ENCODE peak calls at places on chromosome 3, in nine cellular contexts. J is transverse colon, I is ovary, R is SJSA1, V is Peyer's patch, C is lung, B is HCT116, S is adrenal gland, F is heart left ventricle. Z is an unnamed sample. For H3K4me1, the result is how much of the 10 kb centered on the place peaks cover.

GRCh38 chr3:172751188-172751571 is 654 bp downstream of the ECT2 start:
- DNase-seq in J (no peak), I (no peak), R (no peak), V (no peak), C (no peak), B (no peak), S (no peak), F (no peak), Z (peak)

GRCh38 chr3:158766364-158766763 is 34.1 kb upstream of the RARRES1 start:
- DNase-seq in J (no peak), I (no peak), R (no peak), V (no peak), C (no peak), B (no peak), S (no peak), F (no peak), Z (no peak)

GRCh38 chr3:126292318-126293070 is 64.7 kb downstream of the KLF15 start:
- DNase-seq in J (no peak), I (no peak), R (no peak), V (no peak), C (no peak), B (no peak), S (no peak), F (no peak), Z (no peak)

GRCh38 chr3:119221779-119222320 is 18.8 kb downstream of the B4GALT4 start:
- DNase-seq in J (no peak), I (no peak), R (no peak), V (no peak), C (no peak), B (no peak), S (no peak), F (no peak), Z (no peak)

GRCh38 chr3:66532613-66533012 is 31.8 kb upstream of the LRIG1 start:
- DNase-seq in J (no peak), I (no peak), R (no peak), V (no peak), C (no peak), B (no peak), S (no peak), F (no peak), Z (no peak)

GRCh38 chr3:127151992-127152391 is 40.9 kb upstream of the PRR23E start:
- DNase-seq in J (no peak), I (no peak), R (no peak), V (no peak), C (no peak), B (no peak), S (no peak), F (no peak), Z (no peak)

GRCh38 chr3:39334205-39334604 is 4.7 kb downstream of the CCR8 start:
- DNase-seq in J (no peak), I (no peak), R (no peak), V (no peak), C (no peak), B (no peak), S (no peak), F (no peak), Z (no peak)

GRCh38 chr3:13141991-13142412 is 68.8 kb upstream of the IQSEC1 start:
- DNase-seq in J (no peak), I (peak), R (no peak), V (peak), C (no peak), B (no peak), S (peak), F (peak), Z (no peak)

GRCh38 chr3:33954956-33955355 is 156.5 kb downstream of the PDCD6IP start:
- DNase-seq in J (no peak), I (no peak), R (no peak), V (no peak), C (no peak), B (no peak), S (no peak), F (no peak), Z (no peak)

GRCh38 chr3:71063768-71064287 is 519.7 kb downstream of the FOXP1 start:
- DNase-seq in J (no peak), I (peak), R (no peak), V (peak), C (peak), B (no peak), S (peak), F (peak), Z (peak)

GRCh38 chr3:71064288-71064975 is 519.1 kb downstream of the FOXP1 start:
- DNase-seq in J (peak), I (peak), R (peak), V (peak), C (peak), B (no peak), S (peak), F (peak), Z (peak)

GRCh38 chr3:71061581-71061980 is 521.9 kb downstream of the FOXP1 start:
- DNase-seq in J (no peak), I (no peak), R (no peak), V (no peak), C (no peak), B (no peak), S (no peak), F (no peak), Z (no peak)

GRCh38 chr3:71062037-71062919 is 521.2 kb downstream of the FOXP1 start:
- DNase-seq in J (no peak), I (no peak), R (no peak), V (no peak), C (no peak), B (no peak), S (no peak), F (no peak), Z (no peak)

DNA sequence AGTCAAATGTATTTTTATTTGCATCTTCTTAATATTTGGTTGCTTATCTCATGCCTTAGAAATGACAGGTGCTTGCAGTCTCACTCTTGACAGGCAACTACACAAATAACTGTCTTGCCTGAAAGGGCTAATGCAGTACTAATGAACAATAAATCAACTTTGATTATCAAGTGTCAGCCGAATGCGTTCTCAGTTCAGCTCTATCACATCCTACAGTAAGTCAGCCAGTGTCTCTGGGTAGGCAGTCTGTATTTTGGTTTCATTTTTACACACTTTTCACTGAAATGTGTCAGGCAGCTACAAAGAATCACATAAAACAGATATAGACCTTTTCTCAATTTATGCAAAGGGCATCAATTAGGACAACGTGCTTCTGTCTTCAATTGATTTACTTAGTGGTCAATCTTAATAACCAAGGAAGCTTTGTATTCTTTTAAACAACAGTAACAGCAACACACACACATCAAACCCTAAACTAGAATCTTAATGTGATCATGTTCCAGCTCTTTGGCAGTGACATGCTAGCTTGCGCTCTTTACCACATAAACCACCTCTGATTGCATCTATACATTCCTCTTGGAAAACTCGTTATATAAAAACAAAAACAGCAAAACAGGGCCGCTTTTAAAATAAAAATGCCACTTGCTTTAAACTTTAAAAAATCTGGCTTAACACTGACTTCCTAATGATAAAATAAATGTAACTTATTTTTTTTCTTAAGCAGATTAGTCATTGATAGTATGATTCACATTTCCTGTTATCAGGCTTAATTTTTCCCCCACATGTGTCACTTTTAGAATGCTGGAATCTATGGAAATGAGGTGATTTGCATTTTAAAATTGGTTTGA is 520.4 kb downstream of the FOXP1 start:
- DNase-seq in J (no peak), I (no peak), R (no peak), V (no peak), C (no peak), B (no peak), S (no peak), F (no peak), Z (peak)
- H3K4me1 ChIP-seq in J (half or more), I (under half), R (under half), V (under half), C (under half), B (under half), S (under half), F (half or more), Z (under half)

DNA sequence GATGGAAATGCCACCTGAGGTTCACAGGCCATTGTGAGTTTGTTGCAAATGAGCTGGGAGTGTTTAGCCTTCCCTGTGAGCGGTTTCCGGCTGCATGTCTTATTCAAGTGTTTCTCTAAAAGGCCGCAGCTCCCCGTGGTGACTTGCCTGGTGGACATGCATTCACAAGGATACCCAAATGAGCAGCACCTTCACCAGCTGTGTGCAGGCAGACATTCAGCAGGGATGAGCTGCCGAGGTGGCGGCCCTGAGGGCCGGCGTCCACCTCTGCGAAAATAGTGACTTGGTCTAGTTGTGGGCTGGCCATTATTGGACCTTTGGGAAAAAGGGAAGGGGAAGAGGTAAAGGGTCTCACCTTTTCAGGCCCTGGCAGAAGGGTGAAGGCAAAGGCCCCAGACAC is 23.4 kb downstream of the SPSB4 start:
- DNase-seq in J (no peak), I (no peak), R (no peak), V (no peak), C (no peak), B (no peak), S (no peak), F (no peak), Z (no peak)
- H3K4me3 ChIP-seq in J (no peak), I (no peak), R (no peak), V (no peak), C (no peak), B (no peak), S (no peak), F (no peak), Z (no peak)

GRCh38 chr3:11510001-11510760 is 133.5 kb downstream of the VGLL4 start:
- DNase-seq in J (no peak), I (no peak), R (no peak), V (no peak), C (no peak), B (no peak), S (peak), F (peak), Z (no peak)

GRCh38 chr3:11509175-11510000 is 134.3 kb downstream of the VGLL4 start:
- DNase-seq in J (peak), I (peak), R (peak), V (no peak), C (peak), B (no peak), S (peak), F (peak), Z (peak)

GRCh38 chr3:11508346-11509174 is 135.2 kb downstream of the VGLL4 start:
- DNase-seq in J (no peak), I (no peak), R (no peak), V (no peak), C (no peak), B (no peak), S (no peak), F (no peak), Z (no peak)

DNA sequence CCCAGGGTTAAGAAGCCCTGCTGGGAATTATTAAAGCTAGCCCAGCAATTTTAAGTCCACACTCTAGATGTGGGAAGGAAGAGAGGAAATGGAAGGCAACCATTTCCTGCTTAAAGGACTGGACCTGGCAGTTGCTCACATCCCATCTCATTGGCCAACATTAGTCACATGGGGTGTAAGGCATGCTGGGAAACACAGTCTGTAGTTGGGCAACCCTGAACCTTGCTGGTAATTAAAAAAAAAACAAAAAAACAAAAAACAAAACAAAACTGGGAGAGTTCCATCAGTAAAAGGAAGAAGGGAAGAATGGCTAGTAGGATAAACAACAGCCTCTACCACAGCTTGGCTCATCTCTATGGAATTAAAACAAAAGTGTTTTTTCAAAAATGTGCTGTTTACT is 136.0 kb downstream of the VGLL4 start:
- DNase-seq in J (no peak), I (no peak), R (peak), V (no peak), C (no peak), B (no peak), S (no peak), F (no peak), Z (no peak)
- H3K27ac ChIP-seq in J (peak), I (peak), R (peak), V (peak), C (no peak), B (no peak), S (peak), F (no peak), Z (no peak)

GRCh38 chr3:178417736-178418135 is 118.5 kb upstream of the KCNMB2 start:
- DNase-seq in J (no peak), I (no peak), R (no peak), V (no peak), C (no peak), B (no peak), S (no peak), F (no peak), Z (no peak)

GRCh38 chr3:178421069-178421468 is 115.2 kb upstream of the KCNMB2 start:
- DNase-seq in J (no peak), I (no peak), R (no peak), V (no peak), C (no peak), B (no peak), S (no peak), F (no peak), Z (no peak)

GRCh38 chr3:178422406-178422805 is 113.8 kb upstream of the KCNMB2 start:
- DNase-seq in J (no peak), I (no peak), R (no peak), V (no peak), C (no peak), B (no peak), S (no peak), F (no peak), Z (no peak)

GRCh38 chr3:178419078-178419477 is 117.2 kb upstream of the KCNMB2 start:
- DNase-seq in J (no peak), I (no peak), R (no peak), V (no peak), C (no peak), B (no peak), S (no peak), F (no peak), Z (no peak)

GRCh38 chr3:178420033-178420432 is 116.2 kb upstream of the KCNMB2 start:
- DNase-seq in J (no peak), I (no peak), R (no peak), V (no peak), C (no peak), B (no peak), S (no peak), F (no peak), Z (no peak)
- H3K4me1 ChIP-seq in J (under half), I (under half), R (under half), V (under half), C (under half), B (under half), S (under half), F (under half), Z (under half)

GRCh38 chr3:134545818-134546217 is 60.0 kb downstream of the CEP63 start:
- DNase-seq in J (no peak), I (no peak), R (no peak), V (no peak), C (no peak), B (no peak), S (no peak), F (no peak), Z (no peak)

GRCh38 chr3:134542287-134542686 is 56.4 kb downstream of the CEP63 start:
- DNase-seq in J (no peak), I (no peak), R (no peak), V (no peak), C (no peak), B (no peak), S (no peak), F (no peak), Z (no peak)

GRCh38 chr3:134544306-134544705 is 58.4 kb downstream of the CEP63 start:
- DNase-seq in J (no peak), I (no peak), R (no peak), V (no peak), C (no peak), B (no peak), S (no peak), F (no peak), Z (no peak)

DNA sequence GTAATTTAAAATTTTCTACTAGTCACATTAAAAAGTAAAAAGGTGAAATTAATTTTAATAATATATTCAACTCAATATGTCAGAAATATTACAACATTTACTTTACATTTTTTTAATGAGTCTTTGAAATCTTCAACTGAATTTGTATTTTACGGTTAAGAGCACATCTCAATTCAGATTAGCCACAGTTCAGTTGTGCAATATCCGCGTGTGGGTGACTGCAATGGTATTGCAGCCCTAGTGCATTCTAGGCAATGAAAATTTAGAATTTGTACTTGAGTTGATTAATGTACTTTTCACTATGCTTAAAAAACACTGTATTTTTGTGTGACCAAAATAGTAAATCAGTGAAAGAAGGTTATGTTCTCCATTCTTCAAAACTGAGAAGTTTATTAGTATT is 57.3 kb downstream of the CEP63 start:
- DNase-seq in J (no peak), I (no peak), R (no peak), V (no peak), C (no peak), B (no peak), S (no peak), F (no peak), Z (no peak)
- H3K4me3 ChIP-seq in J (no peak), I (no peak), R (no peak), V (no peak), C (no peak), B (no peak), S (no peak), F (no peak), Z (no peak)

GRCh38 chr3:20324664-20325478 is 138.9 kb upstream of the SGO1 start:
- DNase-seq in J (no peak), I (no peak), R (no peak), V (no peak), C (no peak), B (no peak), S (no peak), F (no peak), Z (no peak)
- H3K27ac ChIP-seq in J (no peak), I (no peak), R (no peak), V (no peak), C (no peak), B (no peak), S (no peak), F (no peak), Z (no peak)

GRCh38 chr3:8766148-8766547 is 3.3 kb downstream of the OXTR start:
- DNase-seq in J (no peak), I (no peak), R (no peak), V (no peak), C (no peak), B (no peak), S (no peak), F (no peak), Z (no peak)

GRCh38 chr3:8768364-8769087 is 887 bp downstream of the OXTR start:
- DNase-seq in J (no peak), I (no peak), R (no peak), V (no peak), C (no peak), B (no peak), S (no peak), F (no peak), Z (no peak)

GRCh38 chr3:8767667-8768363 is 1.6 kb downstream of the OXTR start:
- DNase-seq in J (peak), I (peak), R (no peak), V (peak), C (no peak), B (no peak), S (no peak), F (no peak), Z (peak)

GRCh38 chr3:8765528-8765927 is 3.9 kb downstream of the OXTR start:
- DNase-seq in J (no peak), I (no peak), R (no peak), V (no peak), C (no peak), B (no peak), S (no peak), F (no peak), Z (no peak)

DNA sequence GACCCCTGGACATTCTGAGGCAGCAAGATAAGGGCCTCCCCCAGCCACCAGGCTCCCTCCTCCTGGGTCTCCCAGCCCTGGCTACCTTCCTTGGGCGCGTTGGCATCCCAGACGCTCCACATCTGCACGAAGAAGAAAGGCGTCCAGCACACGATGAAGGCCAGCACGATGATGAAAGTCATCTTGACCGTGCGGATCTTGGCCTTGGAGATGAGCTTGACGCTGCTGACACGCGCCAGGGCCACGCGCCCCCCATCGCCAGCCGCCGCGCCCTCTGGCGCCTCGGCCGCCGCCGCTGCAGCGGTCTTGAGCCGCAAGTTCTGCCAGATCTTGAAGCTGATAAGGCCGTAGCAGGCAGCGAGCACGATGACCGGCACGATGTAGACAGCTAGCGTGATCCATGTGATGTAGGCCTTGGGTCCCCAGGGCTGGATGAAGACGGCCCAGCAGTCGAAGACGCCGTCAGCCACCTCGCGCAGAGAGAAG is 2.2 kb downstream of the OXTR start:
- DNase-seq in J (no peak), I (no peak), R (no peak), V (no peak), C (no peak), B (no peak), S (no peak), F (no peak), Z (no peak)
- H3K4me1 ChIP-seq in J (under half), I (under half), R (under half), V (under half), C (under half), B (under half), S (under half), F (under half), Z (under half)

DNA sequence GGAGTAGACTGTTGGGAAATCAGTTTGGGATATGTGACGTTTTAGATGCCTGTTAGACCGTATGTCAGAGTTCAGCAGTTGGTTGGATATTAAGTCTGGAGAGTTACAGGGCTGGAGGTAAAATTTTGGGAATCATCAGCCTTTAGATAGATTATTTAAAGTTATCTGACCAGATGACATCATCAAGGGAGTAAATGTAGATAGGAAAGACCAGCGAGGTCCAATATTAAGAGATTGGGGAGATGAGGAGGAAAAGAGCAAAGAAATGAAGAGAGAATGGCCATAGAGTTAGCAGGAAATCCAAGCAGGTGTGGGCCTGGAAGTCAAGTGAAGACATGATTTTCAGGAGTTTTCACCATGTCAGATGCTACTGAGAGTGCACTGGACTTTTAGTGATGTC is 3.1 kb downstream of the NDUFB4 start:
- DNase-seq in J (no peak), I (no peak), R (no peak), V (no peak), C (no peak), B (no peak), S (no peak), F (no peak), Z (no peak)
- H3K4me3 ChIP-seq in J (no peak), I (no peak), R (no peak), V (no peak), C (no peak), B (no peak), S (no peak), F (no peak), Z (no peak)